ENCODE peak calls at places on chromosomes 12 and 14, in four cellular contexts. One of them, this sample, is unnamed.

GRCh38 chr12:57229041-57229633 is 374 bp upstream of the SHMT2 start:
- DNase-seq in fibroblast of mammary gland: no peak
- DNase-seq in foreskin fibroblast: peak; percentile 29
- DNase-seq in AG09309: no peak
- DNase-seq in this sample: no peak

GRCh38 chr12:108589028-108589839 is 8.7 kb downstream of the TMEM119 start:
- DNase-seq in fibroblast of mammary gland: peak; percentile 80
- DNase-seq in foreskin fibroblast: peak; percentile 78
- DNase-seq in AG09309: no peak
- DNase-seq in this sample: no peak

GRCh38 chr12:79414252-79414651 is 276.5 kb downstream of the PAWR start:
- DNase-seq in fibroblast of mammary gland: no peak
- DNase-seq in foreskin fibroblast: no peak
- DNase-seq in AG09309: no peak
- DNase-seq in this sample: no peak

GRCh38 chr12:75751769-75752471 is 240.5 kb upstream of the KRR1 start:
- DNase-seq in fibroblast of mammary gland: peak; percentile 79
- DNase-seq in foreskin fibroblast: peak; percentile 84
- DNase-seq in AG09309: no peak
- DNase-seq in this sample: no peak

GRCh38 chr12:94112116-94112515 is 36.3 kb upstream of the PLXNC1 start:
- DNase-seq in fibroblast of mammary gland: no peak
- DNase-seq in foreskin fibroblast: no peak
- DNase-seq in AG09309: no peak
- DNase-seq in this sample: no peak

GRCh38 chr14:36293824-36294223 is 26.6 kb downstream of the MBIP start:
- DNase-seq in fibroblast of mammary gland: peak; percentile 47
- DNase-seq in foreskin fibroblast: peak; percentile 46
- DNase-seq in AG09309: peak; percentile 46
- DNase-seq in this sample: peak; percentile 35

GRCh38 chr14:23061995-23062394 is 4.7 kb upstream of the CDH24 start:
- DNase-seq in fibroblast of mammary gland: peak; percentile 94
- DNase-seq in foreskin fibroblast: peak; percentile 96
- DNase-seq in AG09309: peak; percentile 76
- DNase-seq in this sample: peak; percentile 83

GRCh38 chr14:24677956-24678355 is 44.0 kb upstream of the GZMB start:
- DNase-seq in fibroblast of mammary gland: no peak
- DNase-seq in foreskin fibroblast: no peak
- DNase-seq in AG09309: no peak
- DNase-seq in this sample: no peak

GRCh38 chr14:30767624-30768023 is 106.7 kb upstream of the COCH start:
- DNase-seq in fibroblast of mammary gland: no peak
- DNase-seq in foreskin fibroblast: no peak
- DNase-seq in AG09309: no peak
- DNase-seq in this sample: no peak

GRCh38 chr12:24903305-24904088 is 45.4 kb downstream of the BCAT1 start:
- DNase-seq in fibroblast of mammary gland: peak; percentile 32
- DNase-seq in foreskin fibroblast: peak; percentile 46
- DNase-seq in AG09309: no peak
- DNase-seq in this sample: no peak

GRCh38 chr14:52695481-52696091 is at the start of gene ERO1A:
- DNase-seq in fibroblast of mammary gland: peak; percentile 84
- DNase-seq in foreskin fibroblast: peak; percentile 95
- DNase-seq in AG09309: peak; percentile 52
- DNase-seq in this sample: peak; percentile 77

GRCh38 chr12:84502907-84503787 is 409.5 kb downstream of the SLC6A15 start:
- DNase-seq in fibroblast of mammary gland: peak; percentile 78
- DNase-seq in foreskin fibroblast: peak; percentile 90
- DNase-seq in AG09309: peak; percentile 37
- DNase-seq in this sample: peak; percentile 25

GRCh38 chr14:29217813-29218450 is 451.3 kb downstream of the FOXG1 start:
- DNase-seq in fibroblast of mammary gland: peak; percentile 35
- DNase-seq in foreskin fibroblast: peak; percentile 13
- DNase-seq in AG09309: no peak
- DNase-seq in this sample: peak; percentile 46

GRCh38 chr12:104976703-104977102 is 9.4 kb upstream of the NOPCHAP1 start:
- DNase-seq in fibroblast of mammary gland: no peak
- DNase-seq in foreskin fibroblast: no peak
- DNase-seq in AG09309: no peak
- DNase-seq in this sample: no peak

GRCh38 chr12:124167141-124167540 is 127.8 kb upstream of the RFLNA start:
- DNase-seq in fibroblast of mammary gland: no peak
- DNase-seq in foreskin fibroblast: no peak
- DNase-seq in AG09309: no peak
- DNase-seq in this sample: no peak

GRCh38 chr12:80709811-80710726 is 2.6 kb downstream of the MYF6 start:
- DNase-seq in fibroblast of mammary gland: no peak
- DNase-seq in foreskin fibroblast: no peak
- DNase-seq in AG09309: no peak
- DNase-seq in this sample: no peak

GRCh38 chr12:124824195-124824594 is 39.5 kb downstream of the SCARB1 start:
- DNase-seq in fibroblast of mammary gland: no peak
- DNase-seq in foreskin fibroblast: no peak
- DNase-seq in AG09309: no peak
- DNase-seq in this sample: no peak

GRCh38 chr12:46373303-46374182 is 970 bp upstream of the SLC38A2 start:
- DNase-seq in fibroblast of mammary gland: no peak
- DNase-seq in foreskin fibroblast: peak; percentile 73
- DNase-seq in AG09309: no peak
- DNase-seq in this sample: no peak

GRCh38 chr12:86254399-86255107 is 1.6 kb downstream of the MGAT4C start:
- DNase-seq in fibroblast of mammary gland: no peak
- DNase-seq in foreskin fibroblast: no peak
- DNase-seq in AG09309: no peak
- DNase-seq in this sample: no peak

GRCh38 chr14:100022772-100023451 is 42.3 kb upstream of the EVL start:
- DNase-seq in fibroblast of mammary gland: peak; percentile 96
- DNase-seq in foreskin fibroblast: peak; percentile 67
- DNase-seq in AG09309: peak; percentile 71
- DNase-seq in this sample: peak; percentile 92

GRCh38 chr14:59537476-59537875 is 39.1 kb downstream of the CCDC175 start:
- DNase-seq in fibroblast of mammary gland: no peak
- DNase-seq in foreskin fibroblast: no peak
- DNase-seq in AG09309: no peak
- DNase-seq in this sample: no peak

GRCh38 chr14:100807979-100808734 is 17.8 kb upstream of the MEG3 start:
- DNase-seq in fibroblast of mammary gland: no peak
- DNase-seq in foreskin fibroblast: no peak
- DNase-seq in AG09309: no peak
- DNase-seq in this sample: no peak

GRCh38 chr14:85131523-85131922 is 398.4 kb upstream of the FLRT2 start:
- DNase-seq in fibroblast of mammary gland: no peak
- DNase-seq in foreskin fibroblast: no peak
- DNase-seq in AG09309: no peak
- DNase-seq in this sample: no peak

GRCh38 chr14:35858521-35859209 is 32.5 kb downstream of the BRMS1L start:
- DNase-seq in fibroblast of mammary gland: peak; percentile 76
- DNase-seq in foreskin fibroblast: peak; percentile 50
- DNase-seq in AG09309: no peak
- DNase-seq in this sample: no peak

GRCh38 chr12:97561321-97562230 is 99.0 kb downstream of the RMST start:
- DNase-seq in fibroblast of mammary gland: no peak
- DNase-seq in foreskin fibroblast: no peak
- DNase-seq in AG09309: no peak
- DNase-seq in this sample: no peak

GRCh38 chr14:103121846-103122577 is 1.2 kb upstream of the TNFAIP2 start:
- DNase-seq in fibroblast of mammary gland: peak; percentile 90
- DNase-seq in foreskin fibroblast: peak; percentile 50
- DNase-seq in AG09309: no peak
- DNase-seq in this sample: peak; percentile 75

GRCh38 chr12:104290855-104291254 is 12.7 kb upstream of the EID3 start:
- DNase-seq in fibroblast of mammary gland: no peak
- DNase-seq in foreskin fibroblast: no peak
- DNase-seq in AG09309: no peak
- DNase-seq in this sample: no peak

GRCh38 chr12:18313316-18313715 is 52.0 kb downstream of the PIK3C2G start:
- DNase-seq in fibroblast of mammary gland: no peak
- DNase-seq in foreskin fibroblast: no peak
- DNase-seq in AG09309: no peak
- DNase-seq in this sample: no peak

GRCh38 chr12:82182601-82183000 is 175.6 kb downstream of the CCDC59 start:
- DNase-seq in fibroblast of mammary gland: no peak
- DNase-seq in foreskin fibroblast: no peak
- DNase-seq in AG09309: no peak
- DNase-seq in this sample: no peak

GRCh38 chr12:82174383-82174782 is 183.8 kb downstream of the CCDC59 start:
- DNase-seq in fibroblast of mammary gland: no peak
- DNase-seq in foreskin fibroblast: no peak
- DNase-seq in AG09309: no peak
- DNase-seq in this sample: no peak

GRCh38 chr12:82174936-82175335 is 183.3 kb downstream of the CCDC59 start:
- DNase-seq in fibroblast of mammary gland: no peak
- DNase-seq in foreskin fibroblast: no peak
- DNase-seq in AG09309: no peak
- DNase-seq in this sample: peak; percentile 7

GRCh38 chr12:82176016-82176415 is 182.2 kb downstream of the CCDC59 start:
- DNase-seq in fibroblast of mammary gland: no peak
- DNase-seq in foreskin fibroblast: no peak
- DNase-seq in AG09309: no peak
- DNase-seq in this sample: no peak

GRCh38 chr12:82176761-82177490 is 181.3 kb downstream of the CCDC59 start:
- DNase-seq in fibroblast of mammary gland: no peak
- DNase-seq in foreskin fibroblast: no peak
- DNase-seq in AG09309: no peak
- DNase-seq in this sample: no peak
- H3K4me3 ChIP-seq in fibroblast of mammary gland: no peak overlapping the region
- H3K4me3 ChIP-seq in foreskin fibroblast: no peak overlapping the region
- H3K4me3 ChIP-seq in AG09309: no peak overlapping the region
- H3K4me3 ChIP-seq in this sample: no peak overlapping the region

GRCh38 chr12:1587927-1588573 is 6.3 kb downstream of the FBXL14 start:
- DNase-seq in fibroblast of mammary gland: no peak
- DNase-seq in foreskin fibroblast: peak; percentile 23
- DNase-seq in AG09309: no peak
- DNase-seq in this sample: no peak
- H3K4me3 ChIP-seq in fibroblast of mammary gland: no peak overlapping the region
- H3K4me3 ChIP-seq in foreskin fibroblast: no peak overlapping the region
- H3K4me3 ChIP-seq in AG09309: no peak overlapping the region
- H3K4me3 ChIP-seq in this sample: no peak overlapping the region

DNA sequence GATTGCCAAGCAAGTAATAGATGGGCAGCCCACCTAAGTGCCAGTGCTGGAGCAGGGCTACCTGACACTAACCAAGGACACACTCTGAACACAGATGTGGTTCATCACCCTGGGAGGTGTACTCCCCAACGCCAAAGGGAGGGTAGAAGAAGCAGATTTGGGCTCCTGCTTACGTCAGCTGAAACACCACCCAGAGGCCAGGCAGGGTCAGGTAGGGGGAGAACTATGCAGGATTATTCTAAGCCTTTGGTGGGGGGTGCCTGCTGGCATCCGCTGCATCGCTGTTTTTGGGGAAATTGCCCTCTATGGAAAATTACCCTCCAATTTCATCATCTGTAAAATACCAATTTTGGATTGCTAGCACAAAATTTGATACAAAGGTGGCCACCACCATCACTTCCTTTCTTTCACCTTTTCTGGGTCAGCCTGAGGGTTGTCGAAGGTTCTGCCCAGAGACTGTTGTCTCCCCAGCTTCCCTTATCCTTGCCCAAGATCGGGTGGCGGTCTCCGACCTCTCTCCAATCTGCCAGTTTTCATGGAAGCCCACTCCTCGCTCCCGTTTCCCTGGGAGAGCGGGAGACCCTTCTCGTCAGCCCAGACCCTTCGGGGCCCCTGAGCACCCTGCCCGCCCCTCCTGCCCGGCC is 535 bp downstream of the BIN2 start:
- DNase-seq in fibroblast of mammary gland: no peak
- DNase-seq in foreskin fibroblast: no peak
- DNase-seq in AG09309: no peak
- DNase-seq in this sample: no peak
- H3K4me3 ChIP-seq in fibroblast of mammary gland: no peak overlapping the region
- H3K4me3 ChIP-seq in foreskin fibroblast: no peak overlapping the region
- H3K4me3 ChIP-seq in AG09309: no peak overlapping the region
- H3K4me3 ChIP-seq in this sample: no peak overlapping the region

GRCh38 chr12:40446385-40446784 is 221.6 kb downstream of the LRRK2 start:
- DNase-seq in fibroblast of mammary gland: peak; percentile 13
- DNase-seq in foreskin fibroblast: peak; percentile 1
- DNase-seq in AG09309: no peak
- DNase-seq in this sample: no peak
- H3K4me3 ChIP-seq in fibroblast of mammary gland: no peak overlapping the region
- H3K4me3 ChIP-seq in foreskin fibroblast: no peak overlapping the region
- H3K4me3 ChIP-seq in AG09309: no peak overlapping the region
- H3K4me3 ChIP-seq in this sample: no peak overlapping the region

DNA sequence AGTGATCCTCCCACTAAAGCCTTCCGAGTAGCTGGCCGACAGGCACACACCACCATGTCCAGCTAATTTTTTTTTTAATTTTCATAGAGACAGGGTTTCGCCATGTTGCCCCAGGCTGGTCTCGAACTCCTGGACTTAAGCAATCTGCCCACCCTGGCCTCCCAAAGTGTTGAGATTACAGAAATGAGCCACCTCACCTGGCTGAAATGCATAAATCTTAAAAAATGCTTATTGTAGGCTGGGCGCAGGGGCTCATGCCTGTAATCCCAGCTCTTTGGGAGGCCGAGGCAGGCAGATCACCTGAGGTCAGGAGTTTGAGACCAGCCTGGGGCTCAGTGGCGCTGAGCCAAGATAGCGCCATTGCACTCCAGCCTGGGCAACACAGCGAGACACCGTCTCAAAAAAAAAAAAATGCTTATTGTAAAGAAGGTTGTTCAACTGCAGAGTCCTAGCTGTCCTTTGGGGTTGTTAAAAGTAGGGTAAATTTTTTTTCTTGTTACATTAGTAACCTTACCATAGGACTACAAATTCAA is 4.0 kb upstream of the TUBA1C start:
- DNase-seq in fibroblast of mammary gland: no peak
- DNase-seq in foreskin fibroblast: no peak
- DNase-seq in AG09309: no peak
- DNase-seq in this sample: no peak
- H3K4me3 ChIP-seq in fibroblast of mammary gland: no peak overlapping the region
- H3K4me3 ChIP-seq in foreskin fibroblast: no peak overlapping the region
- H3K4me3 ChIP-seq in AG09309: no peak overlapping the region
- H3K4me3 ChIP-seq in this sample: no peak overlapping the region

DNA sequence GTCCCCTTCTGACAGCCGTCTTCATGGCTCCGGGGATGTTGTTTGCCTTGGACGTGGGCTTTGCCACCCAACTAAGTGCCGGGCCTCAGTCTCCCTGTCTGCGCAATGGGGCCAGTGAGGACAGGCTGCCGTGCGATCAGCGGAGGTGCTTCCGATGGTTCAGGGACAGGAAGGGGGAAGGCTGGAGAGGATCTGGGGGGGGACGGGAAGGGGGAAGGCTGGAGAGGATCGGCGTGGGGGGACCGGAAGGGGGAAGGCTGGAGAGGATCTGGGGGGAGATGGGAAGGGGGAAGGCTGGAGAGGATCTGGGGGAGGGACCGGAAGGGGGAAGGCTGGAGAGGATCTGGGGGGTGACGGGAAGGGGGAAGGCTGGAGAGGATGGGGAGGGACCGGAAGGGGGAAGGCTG is 3.4 kb downstream of the MMP17 start:
- DNase-seq in fibroblast of mammary gland: peak; percentile 86
- DNase-seq in foreskin fibroblast: peak; percentile 95
- DNase-seq in AG09309: peak; percentile 66
- DNase-seq in this sample: peak; percentile 60
- H3K4me3 ChIP-seq in fibroblast of mammary gland: peak overlapping the region; percentile 62
- H3K4me3 ChIP-seq in foreskin fibroblast: peak overlapping the region; percentile 79
- H3K4me3 ChIP-seq in AG09309: peak overlapping the region; percentile 74
- H3K4me3 ChIP-seq in this sample: peak overlapping the region; percentile 59

This sample was measured in skeletal muscle cell.